ENCODE peak calls at places on chromosomes 4 and X, in seven cellular contexts. N is DND-41, O is uterus, T is GM12878, P is breast epithelium, F is fibroblast of lung, L is right atrium auricular region. R is an unnamed sample. For H3K9me3, the result is how much of the 10 kb centered on the place peaks cover.

GRCh38 chrX:1933964-1934363 is 319.1 kb downstream of the ASMT start:
- DNase-seq in L (no peak), F (no peak), O (no peak), P (no peak), N (no peak), T (no peak), R (no peak)

GRCh38 chrX:135951291-135951690 is 22.5 kb downstream of the MMGT1 start:
- DNase-seq in P (no peak), L (no peak), O (no peak), T (no peak), N (no peak), F (no peak), R (no peak)

GRCh38 chrX:39367429-39367828 is 566.2 kb downstream of the MID1IP1 start:
- DNase-seq in T (no peak), N (no peak), L (no peak), O (no peak), F (no peak), P (no peak), R (no peak)

GRCh38 chrX:125628435-125628834 is 308.8 kb downstream of the TEX13C start:
- DNase-seq in T (no peak), F (no peak), O (no peak), P (no peak), N (no peak), L (no peak), R (no peak)

GRCh38 chr4:152590179-152591031 is 54.5 kb upstream of the FBXW7 start:
- DNase-seq in P (no peak), O (no peak), T (no peak), F (peak), N (no peak), L (no peak), R (no peak)

GRCh38 chrX:55522577-55523254 is 33.1 kb upstream of the USP51 start:
- DNase-seq in N (no peak), P (no peak), F (no peak), T (no peak), L (no peak), O (no peak), R (no peak)

GRCh38 chr4:52157641-52158316 is 106.7 kb downstream of the SPATA18 start:
- DNase-seq in T (no peak), F (no peak), P (no peak), N (no peak), O (no peak), L (no peak), R (no peak)

GRCh38 chr4:54659213-54660144 is 1.7 kb downstream of the KIT start:
- DNase-seq in O (no peak), F (peak), P (no peak), T (no peak), L (no peak), N (no peak), R (no peak)

GRCh38 chr4:16259531-16260246 is 33.4 kb upstream of the TAPT1 start:
- DNase-seq in O (no peak), N (no peak), L (no peak), P (no peak), F (peak), T (no peak), R (no peak)

GRCh38 chr4:169338246-169338645 is 67.5 kb upstream of the SH3RF1 start:
- DNase-seq in L (no peak), P (no peak), N (no peak), F (peak), O (no peak), T (no peak), R (no peak)

GRCh38 chr4:2437475-2438215 is 18.9 kb downstream of the CFAP99 start:
- DNase-seq in T (no peak), L (no peak), O (no peak), N (no peak), F (no peak), P (no peak), R (no peak)

GRCh38 chr4:144655491-144655890 is 9.5 kb downstream of the HHIP start:
- DNase-seq in O (no peak), N (no peak), F (peak), P (no peak), T (no peak), L (no peak), R (no peak)

GRCh38 chr4:40916880-40917279 is 167.1 kb downstream of the NSUN7 start:
- DNase-seq in T (no peak), F (no peak), N (peak), L (no peak), P (no peak), O (no peak), R (no peak)

GRCh38 chr4:168699224-168699878 is 202.5 kb downstream of the PALLD start:
- DNase-seq in P (no peak), T (no peak), N (no peak), F (no peak), O (no peak), L (no peak), R (no peak)

GRCh38 chr4:40749717-40750460 is at the start of gene NSUN7:
- DNase-seq in N (no peak), F (peak), O (peak), P (peak), L (no peak), T (no peak), R (no peak)

GRCh38 chrX:56763556-56764152 is 34.6 kb downstream of the NBDY start:
- DNase-seq in O (peak), L (peak), T (no peak), N (no peak), P (no peak), F (peak), R (no peak)

GRCh38 chr4:4754641-4755040 is 104.8 kb upstream of the MSX1 start:
- DNase-seq in L (no peak), F (no peak), T (no peak), P (no peak), N (no peak), O (no peak), R (no peak)

GRCh38 chrX:41559662-41560061 is 112.5 kb downstream of the NYX start:
- DNase-seq in O (peak), P (no peak), T (no peak), N (peak), L (no peak), F (peak), R (peak)

GRCh38 chrX:115486510-115486909 is 74.5 kb upstream of the PLS3 start:
- DNase-seq in T (no peak), F (no peak), N (no peak), O (no peak), P (no peak), L (no peak), R (no peak)

GRCh38 chr4:110787781-110788180 is 164.9 kb upstream of the PITX2 start:
- DNase-seq in N (no peak), O (no peak), F (no peak), T (no peak), L (no peak), P (no peak), R (no peak)

GRCh38 chrX:135384161-135384836 is 37.4 kb upstream of the SMIM10L2A start:
- DNase-seq in L (no peak), P (no peak), O (no peak), N (peak), F (no peak), T (no peak), R (no peak)

GRCh38 chrX:153564047-153564606 is 34.8 kb downstream of the CCNQ start:
- DNase-seq in F (no peak), O (no peak), N (no peak), T (no peak), L (no peak), P (no peak), R (no peak)

GRCh38 chrX:21153503-21153902 is 220.7 kb upstream of the CNKSR2 start:
- DNase-seq in O (no peak), T (no peak), P (no peak), L (peak), F (peak), N (no peak), R (no peak)

GRCh38 chr4:101604976-101605375 is 185.6 kb upstream of the BANK1 start:
- DNase-seq in L (no peak), O (no peak), P (no peak), F (peak), N (no peak), T (no peak), R (no peak)

GRCh38 chr4:21276046-21276445 is 575.8 kb downstream of the PACRGL start:
- DNase-seq in T (no peak), N (no peak), F (no peak), P (no peak), L (no peak), O (no peak), R (no peak)

GRCh38 chrX:121570072-121570841 is 522.8 kb downstream of the GLUD2 start:
- DNase-seq in N (no peak), O (no peak), P (no peak), F (peak), T (no peak), L (no peak), R (no peak)

GRCh38 chr4:55609393-55609821 is 17.4 kb upstream of the PDCL2 start:
- DNase-seq in O (no peak), N (peak), L (no peak), F (peak), T (no peak), P (no peak), R (no peak)

GRCh38 chr4:115780268-115780667 is 666.8 kb upstream of the NDST4 start:
- DNase-seq in N (no peak), L (no peak), O (no peak), P (no peak), F (no peak), T (no peak), R (no peak)

GRCh38 chr4:115780835-115781234 is 667.4 kb upstream of the NDST4 start:
- DNase-seq in L (no peak), T (peak), N (no peak), F (no peak), O (no peak), P (no peak), R (no peak)

GRCh38 chr4:115781528-115782146 is 668.2 kb upstream of the NDST4 start:
- DNase-seq in O (no peak), P (no peak), F (no peak), L (no peak), N (peak), T (peak), R (no peak)
- H3K4me3 ChIP-seq in O (no peak), P (no peak), F (no peak), L (no peak), N (no peak), T (peak), R (no peak)

GRCh38 chr4:24312261-24312913 is 272.0 kb downstream of the DHX15 start:
- DNase-seq in P (no peak), T (no peak), L (no peak), N (no peak), F (no peak), O (no peak), R (no peak)

GRCh38 chr4:24315056-24315455 is 269.3 kb downstream of the DHX15 start:
- DNase-seq in T (no peak), O (no peak), L (no peak), P (no peak), F (no peak), N (no peak), R (no peak)
- H3K9me3 ChIP-seq in T (under half), O (under half), L (under half), P (under half), F (under half), N (under half), R (under half)

GRCh38 chr4:159341486-159341885 is 238.6 kb downstream of the RAPGEF2 start:
- DNase-seq in O (no peak), N (no peak), F (no peak), T (no peak), L (no peak), P (no peak), R (no peak)

GRCh38 chr4:159346681-159347080 is 243.8 kb downstream of the RAPGEF2 start:
- DNase-seq in F (no peak), T (no peak), L (no peak), O (no peak), N (no peak), P (no peak), R (no peak)

GRCh38 chr4:159344877-159345276 is 242.0 kb downstream of the RAPGEF2 start:
- DNase-seq in P (no peak), T (no peak), L (no peak), N (no peak), F (no peak), O (no peak), R (no peak)

DNA sequence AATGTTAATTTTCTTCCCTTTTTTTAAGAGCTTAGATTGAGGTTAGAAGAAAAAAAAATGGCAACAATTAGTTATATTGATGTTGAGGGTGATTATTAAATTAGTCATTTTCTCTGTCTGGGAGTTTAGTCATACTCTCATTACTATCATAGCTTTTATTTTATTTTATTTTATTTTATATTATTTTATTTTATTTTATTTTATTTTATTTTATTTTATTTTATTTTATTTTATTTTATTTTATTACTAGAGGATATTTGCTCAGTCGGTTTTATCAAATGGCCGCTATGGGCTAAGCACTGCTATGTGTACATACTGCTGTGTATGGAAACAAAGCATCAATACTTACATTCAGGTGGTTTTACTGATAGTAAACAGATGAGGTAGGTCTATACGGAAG is 239.5 kb downstream of the RAPGEF2 start:
- DNase-seq in F (no peak), T (no peak), O (no peak), N (no peak), P (no peak), L (no peak), R (no peak)
- H3K4me3 ChIP-seq in F (no peak), T (no peak), O (no peak), N (no peak), P (no peak), L (no peak), R (no peak)

DNA sequence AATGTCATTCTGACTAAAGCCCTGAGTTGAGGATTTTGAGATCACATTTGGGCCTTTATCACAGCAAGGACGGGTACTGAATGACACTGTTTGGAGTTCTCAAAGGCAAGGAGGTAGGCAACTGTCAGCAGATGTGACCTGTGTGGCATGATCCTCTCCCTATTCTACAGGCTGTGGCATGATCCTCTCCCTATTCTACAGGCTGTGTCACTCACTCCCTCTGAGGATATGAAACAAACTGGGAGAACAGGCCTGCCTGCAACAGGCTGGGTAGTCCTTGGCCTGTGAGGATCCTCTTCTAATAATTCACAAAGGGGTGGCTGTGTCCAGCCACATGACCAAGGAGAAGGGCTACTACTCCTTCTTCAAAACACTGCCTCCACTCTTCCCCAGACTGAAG is 14.9 kb upstream of the TCEANC start:
- DNase-seq in L (no peak), P (no peak), O (no peak), T (no peak), N (no peak), F (no peak), R (no peak)
- H3K9me3 ChIP-seq in L (under half), P (under half), O (under half), T (under half), N (under half), F (under half), R (under half)

DNA sequence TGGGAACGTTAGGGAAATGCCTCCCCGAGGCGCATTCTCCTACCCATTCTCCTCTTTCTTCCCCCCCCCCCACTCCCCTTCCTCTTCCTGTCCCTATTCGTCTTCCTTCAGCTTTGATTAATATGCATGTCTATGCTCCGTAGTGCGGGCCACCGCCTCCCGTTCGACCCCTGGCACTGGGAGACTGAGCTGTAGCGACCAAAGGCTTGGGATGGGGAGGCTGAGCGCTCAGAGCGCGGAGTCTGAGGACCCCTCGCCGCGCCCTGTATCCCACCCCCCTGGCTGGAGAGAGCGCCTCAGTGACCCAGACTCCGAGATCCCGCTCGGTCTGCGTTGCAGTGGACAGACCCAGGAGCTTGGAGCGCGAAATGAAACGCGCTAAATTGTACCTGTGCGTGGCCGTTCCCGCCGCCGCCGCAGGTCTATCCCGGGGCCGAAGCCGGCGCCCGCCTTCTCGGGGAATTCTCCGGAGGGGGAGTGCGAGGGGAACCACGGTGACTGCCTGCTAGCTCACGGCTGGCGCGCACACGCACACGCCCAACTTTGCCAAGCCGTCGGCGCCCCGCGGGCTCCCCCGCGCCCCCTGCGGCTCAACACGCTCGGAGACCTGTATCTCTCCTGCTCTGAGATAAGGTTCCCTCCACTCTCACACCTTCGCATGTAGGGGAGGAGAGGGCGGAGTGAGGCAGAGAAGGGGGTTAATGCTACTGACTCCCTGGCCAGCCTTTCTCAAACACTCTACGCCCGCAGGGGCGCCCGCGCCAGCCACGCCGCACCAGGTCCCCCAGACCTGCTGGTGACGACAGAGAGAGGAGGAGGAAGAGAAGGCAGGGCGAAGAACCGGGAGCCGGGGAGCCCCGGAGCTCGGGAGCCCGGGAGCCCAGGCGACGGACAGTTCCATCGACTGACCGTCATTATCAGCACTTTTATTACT is 1.5 kb upstream of the PTCHD1 start:
- DNase-seq in N (no peak), T (no peak), P (no peak), L (no peak), F (no peak), O (peak), R (no peak)
- H3K4me3 ChIP-seq in N (no peak), T (no peak), P (peak), L (no peak), F (no peak), O (peak), R (no peak)

GRCh38 chr4:45030059-45030458 is 303.7 kb upstream of the GNPDA2 start:
- DNase-seq in O (no peak), N (no peak), T (no peak), P (no peak), L (no peak), F (no peak), R (no peak)
- H3K9me3 ChIP-seq in O (under half), N (under half), T (under half), P (under half), L (under half), F (under half), R (under half)

GRCh38 chr4:118836763-118837507 is 1.0 kb upstream of the SEC24D start:
- DNase-seq in T (no peak), O (no peak), F (no peak), P (no peak), L (no peak), N (no peak), R (no peak)

GRCh38 chr4:118834960-118835895 is 698 bp downstream of the SEC24D start:
- DNase-seq in T (peak), N (peak), O (peak), L (peak), P (peak), F (peak), R (peak)

GRCh38 chr4:118833192-118833820 is 2.6 kb downstream of the SEC24D start:
- DNase-seq in O (no peak), F (no peak), L (no peak), P (no peak), N (no peak), T (no peak), R (no peak)

GRCh38 chr4:118835896-118836762 is at the start of gene SEC24D:
- DNase-seq in T (no peak), O (peak), F (peak), P (peak), L (peak), N (peak), R (peak)

DNA sequence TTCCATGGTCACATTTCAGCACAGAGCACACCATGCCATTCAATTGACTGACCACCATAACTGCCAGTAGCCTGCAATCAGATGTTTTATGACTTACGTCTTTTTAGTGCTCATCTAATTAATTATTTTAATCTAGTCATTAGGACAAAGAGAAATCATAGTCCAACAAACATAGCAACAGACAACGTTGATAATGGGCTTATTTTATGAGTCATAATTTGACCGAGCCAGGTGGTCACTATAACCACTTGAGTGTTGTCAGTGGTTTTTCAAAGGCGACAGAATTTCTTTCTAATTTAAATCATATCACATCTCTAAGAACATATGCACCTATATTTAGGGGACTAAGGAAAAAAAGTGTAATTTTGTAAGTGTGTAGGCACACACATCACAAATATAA is 1.9 kb downstream of the SEC24D start:
- DNase-seq in N (no peak), T (no peak), L (no peak), F (peak), P (no peak), O (no peak), R (no peak)
- H3K4me3 ChIP-seq in N (no peak), T (peak), L (no peak), F (peak), P (no peak), O (peak), R (no peak)

R was measured in SJSA1.